ENCODE peak calls at places on chromosomes 1 and 21, in eight cellular contexts. N is NCI-H1092 treated with DMSO at 0.1 percent for 48 hours, W is T-cell, D is pancreas, O is ELF-1, K is psoas muscle, M is H54, G is EH. Y is an unnamed sample.

GRCh38 chr1:56215771-56216170 is 363.6 kb downstream of the PLPP3 start:
- DNase-seq in N (no peak), O (no peak), W (no peak), K (no peak), D (no peak), G (no peak), M (no peak), Y (no peak)

GRCh38 chr1:147821883-147822282 is 61.5 kb upstream of the GJA5 start:
- DNase-seq in D (no peak), M (no peak), O (no peak), W (no peak), K (no peak), N (no peak), G (peak), Y (peak)

GRCh38 chr1:177969825-177970371 is at the start of gene SEC16B:
- DNase-seq in M (no peak), N (no peak), K (no peak), W (no peak), G (no peak), O (no peak), D (peak), Y (no peak)

GRCh38 chr1:231724876-231725647 is 98.5 kb downstream of the DISC1 start:
- DNase-seq in K (no peak), D (no peak), N (peak), O (peak), M (peak), W (no peak), G (peak), Y (peak)

GRCh38 chr1:11787251-11787803 is 18.4 kb downstream of the MTHFR start:
- DNase-seq in W (no peak), D (no peak), O (peak), N (no peak), K (peak), M (no peak), G (peak), Y (peak)

GRCh38 chr21:46457801-46458314 is 833 bp upstream of the DIP2A start:
- DNase-seq in W (no peak), O (no peak), M (peak), N (peak), K (peak), D (peak), G (peak), Y (no peak)

GRCh38 chr1:214208525-214208924 is 72.4 kb upstream of the SMYD2 start:
- DNase-seq in W (no peak), O (no peak), D (no peak), G (no peak), M (no peak), N (no peak), K (no peak), Y (no peak)

GRCh38 chr21:45850181-45850580 is 131.4 kb upstream of the COL6A1 start:
- DNase-seq in O (no peak), W (no peak), N (no peak), K (no peak), M (no peak), G (no peak), D (no peak), Y (no peak)

GRCh38 chr1:17596651-17597509 is 57.4 kb downstream of the ARHGEF10L start:
- DNase-seq in M (no peak), D (no peak), W (no peak), G (peak), N (peak), O (peak), K (no peak), Y (no peak)

GRCh38 chr1:93846151-93846928 is 32.7 kb downstream of the DNTTIP2 start:
- DNase-seq in W (peak), K (peak), O (peak), G (peak), D (peak), N (peak), M (peak), Y (peak)

GRCh38 chr1:24966121-24966723 is 36.1 kb upstream of the RUNX3 start:
- DNase-seq in D (no peak), G (no peak), O (no peak), K (peak), N (no peak), W (no peak), M (no peak), Y (no peak)

GRCh38 chr1:202575906-202576653 is 134.2 kb downstream of the SYT2 start:
- DNase-seq in D (no peak), W (no peak), N (no peak), M (no peak), K (no peak), G (peak), O (no peak), Y (no peak)

GRCh38 chr1:170044187-170044586 is 30.3 kb downstream of the KIFAP3 start:
- DNase-seq in G (peak), D (no peak), M (no peak), W (no peak), O (no peak), K (no peak), N (no peak), Y (no peak)

GRCh38 chr1:226497276-226497833 is 51.2 kb upstream of the STUM start:
- DNase-seq in N (no peak), M (no peak), O (no peak), G (no peak), D (no peak), W (no peak), K (no peak), Y (no peak)

GRCh38 chr1:29687166-29687565 is 450.8 kb downstream of the PTPRU start:
- DNase-seq in G (no peak), N (no peak), D (no peak), K (no peak), W (no peak), M (no peak), O (no peak), Y (no peak)

GRCh38 chr1:31199924-31200323 is 39.8 kb downstream of the NKAIN1 start:
- DNase-seq in W (no peak), N (no peak), O (no peak), D (no peak), G (no peak), K (no peak), M (no peak), Y (no peak)

GRCh38 chr1:200778766-200779165 is 40.1 kb downstream of the CAMSAP2 start:
- DNase-seq in W (no peak), D (no peak), M (no peak), G (no peak), O (no peak), K (no peak), N (no peak), Y (no peak)

GRCh38 chr21:37915516-37915915 is 741 bp downstream of the KCNJ6 start:
- DNase-seq in K (no peak), M (no peak), O (no peak), W (no peak), D (no peak), N (peak), G (no peak), Y (no peak)

GRCh38 chr1:29671446-29671845 is 435.1 kb downstream of the PTPRU start:
- DNase-seq in K (no peak), G (no peak), D (no peak), W (no peak), O (no peak), M (no peak), N (no peak), Y (peak)

GRCh38 chr1:229342902-229343587 is at the start of gene CCSAP:
- DNase-seq in W (peak), N (no peak), K (peak), M (peak), G (peak), O (peak), D (peak), Y (no peak)

GRCh38 chr1:235831148-235831547 is 35.6 kb downstream of the LYST start:
- DNase-seq in O (no peak), N (no peak), K (no peak), M (peak), D (no peak), W (no peak), G (peak), Y (no peak)

GRCh38 chr21:43699933-43700599 is 18.9 kb upstream of the PDXK start:
- DNase-seq in O (no peak), W (no peak), G (no peak), N (no peak), K (peak), D (no peak), M (no peak), Y (no peak)

GRCh38 chr1:174999926-175000696 is at the start of gene CACYBP:
- DNase-seq in N (peak), M (peak), K (no peak), O (no peak), W (peak), G (peak), D (peak), Y (peak)

GRCh38 chr1:170225735-170226524 is 80.2 kb downstream of the NTMT2 start:
- DNase-seq in M (no peak), O (no peak), N (no peak), W (no peak), G (peak), K (no peak), D (no peak), Y (no peak)

GRCh38 chr21:41680444-41681335 is 86.2 kb downstream of the RIPK4 start:
- DNase-seq in W (no peak), N (no peak), O (peak), G (no peak), K (no peak), M (no peak), D (no peak), Y (no peak)

GRCh38 chr1:44293761-44294315 is 61.2 kb downstream of the ERI3 start:
- DNase-seq in G (no peak), W (no peak), K (peak), O (no peak), N (peak), M (no peak), D (peak), Y (no peak)

GRCh38 chr1:27664291-27664690 is 7.7 kb downstream of the IFI6 start:
- DNase-seq in G (no peak), N (no peak), M (no peak), O (no peak), W (no peak), D (no peak), K (peak), Y (no peak)

GRCh38 chr1:39406533-39407478 is 84.6 kb upstream of the BMP8A start:
- DNase-seq in O (no peak), G (peak), D (no peak), K (no peak), W (no peak), N (no peak), M (no peak), Y (no peak)

GRCh38 chr1:32902535-32902920 is 1.3 kb upstream of the TMEM54 start:
- DNase-seq in N (no peak), K (no peak), W (no peak), M (no peak), O (no peak), D (no peak), G (no peak), Y (no peak)

GRCh38 chr1:204410764-204411450 is 710 bp downstream of the PPP1R15B start:
- DNase-seq in M (peak), G (peak), N (peak), K (peak), O (peak), W (peak), D (peak), Y (peak)

GRCh38 chr1:93579891-93580290 is 101.7 kb downstream of the BCAR3 start:
- DNase-seq in W (no peak), G (peak), N (no peak), M (no peak), K (peak), D (no peak), O (peak), Y (no peak)

GRCh38 chr1:2404890-2405511 is 7.4 kb downstream of the PEX10 start:
- DNase-seq in O (no peak), N (no peak), K (no peak), D (peak), G (peak), W (no peak), M (no peak), Y (no peak)

GRCh38 chr1:38586993-38587646 is 272.5 kb downstream of the RRAGC start:
- DNase-seq in M (peak), G (peak), O (peak), K (peak), N (no peak), D (no peak), W (peak), Y (peak)

GRCh38 chr21:45517249-45518065 is 24.8 kb downstream of the SLC19A1 start:
- DNase-seq in W (no peak), G (no peak), M (no peak), O (no peak), K (peak), D (peak), N (no peak), Y (no peak)

GRCh38 chr1:99784143-99784542 is 17.7 kb upstream of the FRRS1 start:
- DNase-seq in N (no peak), W (no peak), O (no peak), K (no peak), G (no peak), D (no peak), M (no peak), Y (no peak)

GRCh38 chr1:21926814-21927530 is 10.1 kb downstream of the HSPG2 start:
- DNase-seq in G (peak), M (no peak), O (no peak), D (no peak), W (no peak), N (no peak), K (peak), Y (no peak)